ENCODE peak calls at places on chromosomes 11 and 22, in eight cellular contexts. S is A549, R is lung microvascular endothelial cell, G is body of pancreas, Z is NCI-H460, W is choroid plexus epithelial cell, F is DMS79 treated with DMSO at 0.1 percent for 48 hours, B is posterior vena cava. M is an unnamed sample.
A peak's percentile ranks its signal among the peaks of the same experiment; 100 is the strongest.

GRCh38 chr11:100561325-100561724 is 125.8 kb upstream of the ARHGAP42 start:
- DNase-seq in S (no peak), R (peak; percentile 12), G (no peak), Z (no peak), W (peak; percentile 9), F (no peak), B (no peak), M (no peak)

GRCh38 chr11:89182773-89183172 is 5.1 kb downstream of the TYR start:
- DNase-seq in S (no peak), R (peak; percentile 61), G (no peak), Z (no peak), W (peak; percentile 16), F (no peak), B (no peak), M (peak; percentile 31)

GRCh38 chr11:112651345-112651744 is 309.9 kb upstream of the NCAM1 start:
- DNase-seq in S (no peak), R (no peak), G (no peak), Z (no peak), W (no peak), F (no peak), B (no peak), M (no peak)

GRCh38 chr11:26286472-26287066 is 45.4 kb upstream of the ANO3 start:
- DNase-seq in S (peak; percentile 27), R (peak; percentile 15), G (no peak), Z (peak; percentile 3), W (peak; percentile 64), F (no peak), B (no peak), M (peak; percentile 34)

GRCh38 chr22:21823740-21824438 is 43.6 kb downstream of the MAPK1 start:
- DNase-seq in S (no peak), R (no peak), G (no peak), Z (no peak), W (peak; percentile 35), F (no peak), B (no peak), M (no peak)

GRCh38 chr11:35159111-35159510 is 20.1 kb downstream of the CD44 start:
- DNase-seq in S (no peak), R (no peak), G (no peak), Z (no peak), W (no peak), F (no peak), B (no peak), M (no peak)

GRCh38 chr11:45806072-45806933 is 1.4 kb downstream of the SLC35C1 start:
- DNase-seq in S (no peak), R (no peak), G (no peak), Z (no peak), W (no peak), F (no peak), B (no peak), M (no peak)

GRCh38 chr22:26763633-26764295 is 106.4 kb downstream of the MIAT start:
- DNase-seq in S (peak; percentile 97), R (no peak), G (no peak), Z (peak; percentile 35), W (peak; percentile 50), F (peak; percentile 32), B (no peak), M (no peak)

GRCh38 chr22:42340695-42341383 is 70.4 kb upstream of the TCF20 start:
- DNase-seq in S (no peak), R (no peak), G (no peak), Z (no peak), W (no peak), F (peak; percentile 19), B (no peak), M (no peak)

GRCh38 chr22:33331017-33331416 is 272.8 kb upstream of the SYN3 start:
- DNase-seq in S (no peak), R (no peak), G (no peak), Z (no peak), W (no peak), F (no peak), B (no peak), M (no peak)

GRCh38 chr22:30422481-30423295 is 2.9 kb upstream of the MTFP1 start:
- DNase-seq in S (peak; percentile 86), R (peak; percentile 24), G (peak; percentile 91), Z (peak; percentile 77), W (peak; percentile 95), F (peak; percentile 11), B (peak; percentile 92), M (peak; percentile 81)

GRCh38 chr22:25781801-25782200 is 39.8 kb downstream of the MYO18B start:
- DNase-seq in S (no peak), R (no peak), G (no peak), Z (no peak), W (no peak), F (no peak), B (no peak), M (no peak)

GRCh38 chr11:118643142-118643994 is 36.0 kb downstream of the PHLDB1 start:
- DNase-seq in S (no peak), R (no peak), G (peak; percentile 83), Z (no peak), W (no peak), F (no peak), B (no peak), M (no peak)

GRCh38 chr11:35785287-35786167 is 123.0 kb downstream of the TRIM44 start:
- DNase-seq in S (no peak), R (no peak), G (no peak), Z (no peak), W (no peak), F (no peak), B (no peak), M (no peak)

GRCh38 chr22:45400046-45400445 is 13.4 kb downstream of the SMC1B start:
- DNase-seq in S (no peak), R (no peak), G (no peak), Z (no peak), W (no peak), F (no peak), B (no peak), M (no peak)

GRCh38 chr11:75319035-75319877 is 32.2 kb downstream of the ARRB1 start:
- DNase-seq in S (no peak), R (no peak), G (peak; percentile 60), Z (no peak), W (no peak), F (no peak), B (no peak), M (no peak)

GRCh38 chr11:17013548-17014320 is 480 bp downstream of the PLEKHA7 start:
- DNase-seq in S (no peak), R (peak; percentile 16), G (peak; percentile 55), Z (no peak), W (no peak), F (peak; percentile 16), B (no peak), M (no peak)

GRCh38 chr22:17724241-17724640 is 50.0 kb downstream of the BID start:
- DNase-seq in S (no peak), R (no peak), G (no peak), Z (no peak), W (peak; percentile 77), F (no peak), B (no peak), M (no peak)

GRCh38 chr11:75351541-75352416 is at the start of gene ARRB1:
- DNase-seq in S (peak; percentile 30), R (peak; percentile 80), G (peak; percentile 74), Z (peak; percentile 32), W (peak; percentile 58), F (no peak), B (peak; percentile 90), M (peak; percentile 48)

GRCh38 chr22:24579242-24579569 is 13.7 kb downstream of the LRRC75B start:
- DNase-seq in S (no peak), R (no peak), G (no peak), Z (no peak), W (no peak), F (no peak), B (no peak), M (no peak)

GRCh38 chr22:36741204-36741793 is 34.6 kb downstream of the IFT27 start:
- DNase-seq in S (peak; percentile 36), R (no peak), G (no peak), Z (no peak), W (peak; percentile 13), F (no peak), B (peak; percentile 24), M (peak; percentile 71)

GRCh38 chr22:45626198-45626651 is 45.4 kb upstream of the ATXN10 start:
- DNase-seq in S (peak; percentile 91), R (peak; percentile 69), G (peak; percentile 76), Z (no peak), W (no peak), F (no peak), B (peak; percentile 61), M (no peak)

GRCh38 chr22:42754658-42755057 is 34.0 kb upstream of the A4GALT start:
- DNase-seq in S (peak; percentile 97), R (no peak), G (peak; percentile 65), Z (peak; percentile 80), W (no peak), F (no peak), B (no peak), M (peak; percentile 54)

GRCh38 chr22:31094741-31095140 is 12.6 kb downstream of the SELENOM start:
- DNase-seq in S (no peak), R (no peak), G (no peak), Z (no peak), W (no peak), F (no peak), B (no peak), M (no peak)

GRCh38 chr22:46574993-46575914 is 37.8 kb upstream of the CELSR1 start:
- DNase-seq in S (peak; percentile 44), R (peak; percentile 91), G (peak; percentile 90), Z (no peak), W (no peak), F (no peak), B (peak; percentile 80), M (no peak)

GRCh38 chr11:119990306-119991021 is 147.4 kb downstream of the TRIM29 start:
- DNase-seq in S (no peak), R (no peak), G (peak; percentile 41), Z (no peak), W (no peak), F (no peak), B (peak; percentile 84), M (no peak)

GRCh38 chr11:75782540-75783263 is 14.1 kb downstream of the DGAT2 start:
- DNase-seq in S (no peak), R (no peak), G (no peak), Z (no peak), W (no peak), F (no peak), B (no peak), M (no peak)

GRCh38 chr11:102757823-102758549 is 22.4 kb downstream of the MMP10 start:
- DNase-seq in S (no peak), R (peak; percentile 69), G (no peak), Z (no peak), W (peak; percentile 76), F (no peak), B (no peak), M (no peak)

GRCh38 chr11:116879789-116880402 is 42.5 kb upstream of the APOA1 start:
- DNase-seq in S (peak; percentile 61), R (peak; percentile 84), G (no peak), Z (peak; percentile 50), W (peak; percentile 92), F (peak; percentile 90), B (no peak), M (peak; percentile 58)

GRCh38 chr22:40958329-40958728 is 7.2 kb downstream of the RBX1 start:
- DNase-seq in S (no peak), R (no peak), G (no peak), Z (no peak), W (no peak), F (no peak), B (no peak), M (no peak)

GRCh38 chr22:26330971-26331625 is 98.0 kb upstream of the ASPHD2 start:
- DNase-seq in S (peak; percentile 44), R (peak; percentile 58), G (peak; percentile 62), Z (peak; percentile 54), W (peak; percentile 62), F (peak; percentile 49), B (no peak), M (peak; percentile 84)

GRCh38 chr22:35634981-35635540 is 13.2 kb upstream of the APOL6 start:
- DNase-seq in S (no peak), R (no peak), G (no peak), Z (no peak), W (no peak), F (no peak), B (no peak), M (no peak)

GRCh38 chr11:86091566-86091965 is 22.7 kb upstream of the PICALM start:
- DNase-seq in S (no peak), R (no peak), G (no peak), Z (no peak), W (peak; percentile 64), F (no peak), B (no peak), M (no peak)

GRCh38 chr22:26673485-26673884 is 16.1 kb downstream of the MIAT start:
- DNase-seq in S (no peak), R (peak; percentile 21), G (no peak), Z (no peak), W (peak; percentile 22), F (peak; percentile 3), B (no peak), M (no peak)